ENCODE peak calls at places on chromosome 5, in ten cellular contexts. One of them, this sample, is unnamed.
A peak's percentile ranks its signal among the peaks of the same experiment; 100 is the strongest.

GRCh38 chr5:128304121-128304520 is 220.6 kb downstream of the SLC12A2 start:
- DNase-seq in testis: no peak
- DNase-seq in IMR-90: peak; percentile 73
- DNase-seq in psoas muscle: no peak
- DNase-seq in spleen: no peak
- DNase-seq in GM23248: peak; percentile 42
- DNase-seq in OCI-LY7: no peak
- DNase-seq in tibial nerve: no peak
- DNase-seq in prostate gland: no peak
- DNase-seq in PC-3: peak; percentile 22
- DNase-seq in this sample: peak; percentile 34

GRCh38 chr5:149007174-149007573 is 55.7 kb downstream of the SH3TC2 start:
- DNase-seq in testis: no peak
- DNase-seq in tibial nerve: no peak
- DNase-seq in psoas muscle: no peak
- DNase-seq in PC-3: peak; percentile 97
- DNase-seq in prostate gland: no peak
- DNase-seq in GM23248: peak; percentile 87
- DNase-seq in IMR-90: peak; percentile 83
- DNase-seq in spleen: no peak
- DNase-seq in OCI-LY7: no peak
- DNase-seq in this sample: no peak

GRCh38 chr5:69512740-69513260 is 20.2 kb downstream of the OCLN start:
- DNase-seq in GM23248: peak; percentile 75
- DNase-seq in prostate gland: no peak
- DNase-seq in testis: no peak
- DNase-seq in OCI-LY7: no peak
- DNase-seq in spleen: no peak
- DNase-seq in tibial nerve: no peak
- DNase-seq in psoas muscle: no peak
- DNase-seq in IMR-90: peak; percentile 93
- DNase-seq in PC-3: peak; percentile 71
- DNase-seq in this sample: no peak

GRCh38 chr5:43428034-43428712 is 16.0 kb upstream of the CCL28 start:
- DNase-seq in testis: no peak
- DNase-seq in prostate gland: no peak
- DNase-seq in IMR-90: peak; percentile 43
- DNase-seq in tibial nerve: no peak
- DNase-seq in PC-3: peak; percentile 65
- DNase-seq in GM23248: peak; percentile 62
- DNase-seq in spleen: no peak
- DNase-seq in psoas muscle: no peak
- DNase-seq in OCI-LY7: no peak
- DNase-seq in this sample: no peak

GRCh38 chr5:111530298-111530740 is 18.0 kb upstream of the STARD4 start:
- DNase-seq in prostate gland: no peak
- DNase-seq in psoas muscle: peak; percentile 57
- DNase-seq in GM23248: peak; percentile 54
- DNase-seq in PC-3: peak; percentile 22
- DNase-seq in spleen: peak; percentile 92
- DNase-seq in OCI-LY7: peak; percentile 75
- DNase-seq in IMR-90: peak; percentile 41
- DNase-seq in testis: peak; percentile 60
- DNase-seq in tibial nerve: peak; percentile 56
- DNase-seq in this sample: no peak

GRCh38 chr5:116573617-116574431 is 799 bp downstream of the SEMA6A start:
- DNase-seq in prostate gland: peak; percentile 7
- DNase-seq in tibial nerve: no peak
- DNase-seq in spleen: peak; percentile 76
- DNase-seq in IMR-90: no peak
- DNase-seq in testis: peak; percentile 36
- DNase-seq in PC-3: no peak
- DNase-seq in psoas muscle: peak; percentile 25
- DNase-seq in OCI-LY7: no peak
- DNase-seq in GM23248: peak; percentile 35
- DNase-seq in this sample: peak; percentile 34

GRCh38 chr5:17004441-17005086 is 68.5 kb upstream of the MYO10 start:
- DNase-seq in GM23248: no peak
- DNase-seq in spleen: no peak
- DNase-seq in testis: no peak
- DNase-seq in OCI-LY7: no peak
- DNase-seq in PC-3: no peak
- DNase-seq in psoas muscle: no peak
- DNase-seq in prostate gland: no peak
- DNase-seq in tibial nerve: no peak
- DNase-seq in IMR-90: no peak
- DNase-seq in this sample: no peak

GRCh38 chr5:164052536-164053090 is 547.2 kb downstream of the MAT2B start:
- DNase-seq in GM23248: no peak
- DNase-seq in psoas muscle: no peak
- DNase-seq in spleen: no peak
- DNase-seq in tibial nerve: no peak
- DNase-seq in testis: no peak
- DNase-seq in prostate gland: no peak
- DNase-seq in PC-3: no peak
- DNase-seq in OCI-LY7: no peak
- DNase-seq in IMR-90: peak; percentile 87
- DNase-seq in this sample: no peak

GRCh38 chr5:136724161-136724560 is 358.8 kb upstream of the TRPC7 start:
- DNase-seq in testis: no peak
- DNase-seq in GM23248: no peak
- DNase-seq in IMR-90: no peak
- DNase-seq in tibial nerve: no peak
- DNase-seq in spleen: no peak
- DNase-seq in prostate gland: no peak
- DNase-seq in OCI-LY7: no peak
- DNase-seq in PC-3: peak; percentile 69
- DNase-seq in psoas muscle: no peak
- DNase-seq in this sample: no peak

DNA sequence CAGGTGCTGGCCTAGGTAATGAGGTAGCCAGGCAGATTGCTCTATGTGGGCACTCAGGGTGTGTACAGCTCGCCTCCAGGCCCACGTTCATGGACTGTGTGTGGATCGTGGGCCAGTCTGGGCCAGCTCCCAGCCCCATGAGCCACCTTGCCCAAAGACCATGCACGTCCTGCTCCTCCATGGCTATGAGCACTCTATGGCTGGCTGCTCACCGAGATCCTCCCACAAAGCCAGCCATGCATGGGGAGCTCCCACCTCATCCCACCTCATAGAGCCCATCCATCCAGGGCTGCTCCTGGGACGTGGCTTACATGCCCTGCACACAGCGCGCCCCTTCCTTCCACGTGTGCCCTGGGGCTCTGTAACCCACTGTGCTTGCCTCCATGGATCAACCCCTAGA is 262.5 kb upstream of the IRX1 start:
- DNase-seq in spleen: peak; percentile 58
- DNase-seq in psoas muscle: no peak
- DNase-seq in PC-3: no peak
- DNase-seq in GM23248: no peak
- DNase-seq in prostate gland: no peak
- DNase-seq in tibial nerve: no peak
- DNase-seq in testis: no peak
- DNase-seq in IMR-90: no peak
- DNase-seq in OCI-LY7: no peak
- DNase-seq in this sample: no peak
- H3K9me3 ChIP-seq in spleen: no peaks in the 10 kb centered on the region
- H3K9me3 ChIP-seq in psoas muscle: no peaks in the 10 kb centered on the region
- H3K9me3 ChIP-seq in PC-3: peaks cover 4% of the 10 kb centered on the region
- H3K9me3 ChIP-seq in GM23248: no peaks in the 10 kb centered on the region
- H3K9me3 ChIP-seq in prostate gland: no peaks in the 10 kb centered on the region
- H3K9me3 ChIP-seq in tibial nerve: no peaks in the 10 kb centered on the region
- H3K9me3 ChIP-seq in testis: no peaks in the 10 kb centered on the region
- H3K9me3 ChIP-seq in IMR-90: peaks cover 37% of the 10 kb centered on the region
- H3K9me3 ChIP-seq in OCI-LY7: no peaks in the 10 kb centered on the region
- H3K9me3 ChIP-seq in this sample: peaks cover 11% of the 10 kb centered on the region

DNA sequence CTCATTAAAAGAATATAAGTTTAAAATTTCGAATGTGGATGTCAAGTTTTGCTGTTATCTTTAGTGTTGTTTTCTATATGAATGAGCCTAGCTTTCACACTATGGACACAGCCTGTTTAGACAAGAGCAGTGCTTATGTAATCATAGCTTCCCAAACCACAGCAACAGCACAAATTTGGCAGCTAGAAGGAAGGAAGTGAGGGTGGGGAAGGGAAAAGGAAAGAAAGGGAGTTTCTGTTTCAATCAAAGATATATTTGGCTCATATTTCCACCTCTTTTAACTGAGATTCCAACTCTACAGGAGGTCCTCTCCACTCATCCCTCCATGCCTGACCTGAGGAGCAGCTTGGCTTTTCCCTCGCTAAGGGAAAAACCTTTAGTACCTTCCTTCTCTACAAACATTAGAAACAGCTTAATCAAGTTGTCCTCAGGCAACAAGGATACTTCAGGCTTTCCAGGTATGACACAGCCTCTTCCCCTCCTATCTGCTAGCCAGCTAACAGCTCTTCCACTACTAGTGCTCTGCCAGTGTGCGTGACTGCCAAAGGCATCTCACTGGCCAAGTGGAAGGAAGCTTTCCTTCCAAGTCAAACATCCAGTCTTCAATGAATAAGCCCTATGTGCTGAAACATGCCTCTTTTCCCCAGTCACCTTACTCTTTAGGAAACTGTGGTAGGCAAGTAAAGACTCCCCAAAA is 268.6 kb upstream of the PTGER4 start:
- DNase-seq in prostate gland: peak; percentile 54
- DNase-seq in GM23248: peak; percentile 37
- DNase-seq in OCI-LY7: no peak
- DNase-seq in IMR-90: peak; percentile 60
- DNase-seq in testis: no peak
- DNase-seq in psoas muscle: peak; percentile 15
- DNase-seq in tibial nerve: peak; percentile 20
- DNase-seq in PC-3: peak; percentile 97
- DNase-seq in spleen: no peak
- DNase-seq in this sample: no peak
- H3K27ac ChIP-seq in prostate gland: peak overlapping the region; percentile 35
- H3K27ac ChIP-seq in GM23248: no peak overlapping the region
- H3K27ac ChIP-seq in OCI-LY7: no peak overlapping the region
- H3K27ac ChIP-seq in IMR-90: no peak overlapping the region
- H3K27ac ChIP-seq in testis: no peak overlapping the region
- H3K27ac ChIP-seq in psoas muscle: no peak overlapping the region
- H3K27ac ChIP-seq in tibial nerve: no peak overlapping the region
- H3K27ac ChIP-seq in PC-3: peak overlapping the region; percentile 90
- H3K27ac ChIP-seq in spleen: peak overlapping the region; percentile 69
- H3K27ac ChIP-seq in this sample: no peak overlapping the region

GRCh38 chr5:38782185-38782584 is 63.6 kb upstream of the OSMR start:
- DNase-seq in prostate gland: no peak
- DNase-seq in GM23248: no peak
- DNase-seq in OCI-LY7: no peak
- DNase-seq in PC-3: no peak
- DNase-seq in psoas muscle: no peak
- DNase-seq in tibial nerve: no peak
- DNase-seq in IMR-90: no peak
- DNase-seq in testis: no peak
- DNase-seq in spleen: no peak
- DNase-seq in this sample: no peak
- H3K4me3 ChIP-seq in prostate gland: no peak overlapping the region
- H3K4me3 ChIP-seq in GM23248: no peak overlapping the region
- H3K4me3 ChIP-seq in OCI-LY7: no peak overlapping the region
- H3K4me3 ChIP-seq in PC-3: no peak overlapping the region
- H3K4me3 ChIP-seq in psoas muscle: no peak overlapping the region
- H3K4me3 ChIP-seq in tibial nerve: no peak overlapping the region
- H3K4me3 ChIP-seq in IMR-90: no peak overlapping the region
- H3K4me3 ChIP-seq in testis: no peak overlapping the region
- H3K4me3 ChIP-seq in spleen: no peak overlapping the region
- H3K4me3 ChIP-seq in this sample: no peak overlapping the region

DNA sequence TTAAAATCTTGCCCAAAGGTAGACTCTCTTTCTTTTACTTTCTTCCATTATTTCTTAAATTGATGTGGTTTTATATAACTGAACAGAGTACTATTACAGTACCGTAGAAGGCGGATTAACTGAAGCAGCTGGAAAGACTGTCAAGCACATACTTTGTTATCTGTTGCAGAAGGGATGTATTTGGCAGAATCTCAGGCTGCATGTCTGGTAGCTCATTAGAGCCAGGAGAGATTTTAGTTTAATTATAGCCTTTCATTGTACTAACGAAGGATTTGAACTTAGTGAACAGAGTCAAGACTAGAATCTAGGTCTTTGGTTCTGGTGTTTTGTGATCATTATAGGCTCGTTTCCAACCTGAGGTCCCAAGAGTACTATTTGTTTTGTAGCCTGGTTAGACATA is 20.6 kb downstream of the ZNF354C start:
- DNase-seq in IMR-90: no peak
- DNase-seq in spleen: no peak
- DNase-seq in testis: no peak
- DNase-seq in GM23248: no peak
- DNase-seq in OCI-LY7: no peak
- DNase-seq in PC-3: no peak
- DNase-seq in prostate gland: no peak
- DNase-seq in tibial nerve: no peak
- DNase-seq in psoas muscle: no peak
- DNase-seq in this sample: no peak
- H3K9me3 ChIP-seq in IMR-90: peaks cover 75% of the 10 kb centered on the region
- H3K9me3 ChIP-seq in spleen: peaks cover 100% of the 10 kb centered on the region
- H3K9me3 ChIP-seq in testis: peaks cover 3% of the 10 kb centered on the region
- H3K9me3 ChIP-seq in GM23248: peaks cover 46% of the 10 kb centered on the region
- H3K9me3 ChIP-seq in OCI-LY7: peaks cover 24% of the 10 kb centered on the region
- H3K9me3 ChIP-seq in PC-3: peaks cover 12% of the 10 kb centered on the region
- H3K9me3 ChIP-seq in prostate gland: peaks cover 19% of the 10 kb centered on the region
- H3K9me3 ChIP-seq in tibial nerve: peaks cover 96% of the 10 kb centered on the region
- H3K9me3 ChIP-seq in psoas muscle: peaks cover 99% of the 10 kb centered on the region
- H3K9me3 ChIP-seq in this sample: peaks cover 11% of the 10 kb centered on the region

GRCh38 chr5:78537821-78538220 is 110.8 kb downstream of the LHFPL2 start:
- DNase-seq in prostate gland: no peak
- DNase-seq in PC-3: peak; percentile 65
- DNase-seq in tibial nerve: no peak
- DNase-seq in OCI-LY7: peak; percentile 65
- DNase-seq in GM23248: peak; percentile 64
- DNase-seq in psoas muscle: no peak
- DNase-seq in testis: no peak
- DNase-seq in spleen: no peak
- DNase-seq in IMR-90: peak; percentile 68
- DNase-seq in this sample: peak; percentile 50
- H3K27ac ChIP-seq in prostate gland: no peak overlapping the region
- H3K27ac ChIP-seq in PC-3: peak overlapping the region; percentile 40
- H3K27ac ChIP-seq in tibial nerve: no peak overlapping the region
- H3K27ac ChIP-seq in OCI-LY7: no peak overlapping the region
- H3K27ac ChIP-seq in GM23248: no peak overlapping the region
- H3K27ac ChIP-seq in psoas muscle: no peak overlapping the region
- H3K27ac ChIP-seq in testis: no peak overlapping the region
- H3K27ac ChIP-seq in spleen: no peak overlapping the region
- H3K27ac ChIP-seq in IMR-90: no peak overlapping the region
- H3K27ac ChIP-seq in this sample: no peak overlapping the region